ENCODE peak calls at places on chromosomes 11 and 22, in five cellular contexts. N is BE2C, U is sciatic nerve, V is lower lobe of right lung, T is nucleus accumbens. L is an unnamed sample.

GRCh38 chr11:35842958-35843357 is 100.9 kb upstream of the LDLRAD3 start:
- DNase-seq in N (no peak), V (no peak), T (no peak), U (no peak), L (no peak)

GRCh38 chr11:19419813-19420212 is 179.1 kb upstream of the E2F8 start:
- DNase-seq in T (no peak), U (no peak), V (no peak), N (no peak), L (no peak)

GRCh38 chr22:48055827-48056226 is 1293.4 kb downstream of the TBC1D22A start:
- DNase-seq in U (no peak), V (no peak), T (no peak), N (no peak), L (no peak)

GRCh38 chr11:92269021-92269420 is 44.4 kb downstream of the FAT3 start:
- DNase-seq in V (no peak), N (no peak), U (no peak), T (no peak), L (no peak)

GRCh38 chr22:42697542-42698013 is 23.1 kb downstream of the A4GALT start:
- DNase-seq in V (no peak), U (no peak), T (no peak), N (no peak), L (no peak)

GRCh38 chr22:38214248-38215056 is 12.7 kb downstream of the MAFF start:
- DNase-seq in T (peak), V (peak), N (peak), U (peak), L (peak)

GRCh38 chr11:38646382-38646781 is 2048.3 kb upstream of the RAG2 start:
- DNase-seq in V (no peak), U (no peak), T (no peak), N (no peak), L (no peak)

GRCh38 chr11:62169448-62169847 is 20.6 kb upstream of the SCGB1D1 start:
- DNase-seq in T (no peak), V (no peak), N (no peak), U (no peak), L (no peak)

GRCh38 chr11:63547076-63547475 is 10.5 kb downstream of the PLAAT4 start:
- DNase-seq in V (no peak), T (no peak), U (no peak), N (no peak), L (no peak)

GRCh38 chr11:12914401-12914912 is 94.7 kb upstream of the RASSF10 start:
- DNase-seq in U (peak), V (peak), N (peak), T (peak), L (peak)

GRCh38 chr11:132674161-132674560 is 858.1 kb downstream of the OPCML start:
- DNase-seq in T (no peak), N (no peak), V (no peak), U (no peak), L (no peak)

GRCh38 chr22:31105282-31105929 is 2.0 kb downstream of the SELENOM start:
- DNase-seq in V (no peak), T (no peak), N (no peak), U (no peak), L (no peak)